ENCODE peak calls at places on chromosomes 16 and 17, in four cellular contexts. B is WTC11, Z is K562, H is SK-N-SH. G is an unnamed sample.

GRCh38 chr17:51000835-51001638 is 119.6 kb downstream of the SPAG9 start:
- DNase-seq in B (no peak), Z (peak), H (peak), G (no peak)

GRCh38 chr17:77441130-77441920 is 300.6 kb downstream of the SEC14L1 start:
- DNase-seq in B (no peak), Z (no peak), H (no peak), G (no peak)

GRCh38 chr16:9372934-9373890 is 281.8 kb downstream of the HAPSTR1 start:
- DNase-seq in B (no peak), Z (no peak), H (no peak), G (no peak)

GRCh38 chr16:48999034-48999433 is 282.6 kb downstream of the CBLN1 start:
- DNase-seq in B (no peak), Z (no peak), H (no peak), G (no peak)

GRCh38 chr16:79379083-79379482 is 221.5 kb downstream of the MAF start:
- DNase-seq in B (no peak), Z (no peak), H (no peak), G (no peak)

GRCh38 chr17:11372692-11373091 is 131.7 kb downstream of the SHISA6 start:
- DNase-seq in B (no peak), Z (no peak), H (no peak), G (no peak)

GRCh38 chr17:65473363-65473762 is 88.1 kb downstream of the AXIN2 start:
- DNase-seq in B (no peak), Z (no peak), H (no peak), G (no peak)

GRCh38 chr17:15453246-15453645 is 14.2 kb downstream of the CDRT4 start:
- DNase-seq in B (no peak), Z (no peak), H (no peak), G (no peak)

GRCh38 chr17:72387487-72387886 is 266.7 kb downstream of the SOX9 start:
- DNase-seq in B (no peak), Z (no peak), H (no peak), G (no peak)

GRCh38 chr16:61263400-61263799 is 772.8 kb downstream of the CDH8 start:
- DNase-seq in B (no peak), Z (no peak), H (no peak), G (no peak)

GRCh38 chr16:19486744-19487325 is 35.1 kb downstream of the GDE1 start:
- DNase-seq in B (no peak), Z (peak), H (no peak), G (no peak)

GRCh38 chr17:7887038-7887481 is 1.5 kb upstream of the CHD3 start:
- DNase-seq in B (no peak), Z (no peak), H (no peak), G (no peak)

GRCh38 chr17:9676084-9676483 is 30.8 kb downstream of the USP43 start:
- DNase-seq in B (no peak), Z (no peak), H (no peak), G (no peak)

GRCh38 chr17:45282683-45283644 is 21.1 kb upstream of the SPATA32 start:
- DNase-seq in B (no peak), Z (no peak), H (no peak), G (no peak)

GRCh38 chr17:33277436-33278100 is 15.5 kb downstream of the ASIC2 start:
- DNase-seq in B (no peak), Z (no peak), H (no peak), G (no peak)

GRCh38 chr17:83031321-83031945 is 48.0 kb upstream of the METRNL start:
- DNase-seq in B (no peak), Z (no peak), H (peak), G (no peak)

GRCh38 chr16:49528035-49528434 is 154.4 kb downstream of the C16orf78 start:
- DNase-seq in B (no peak), Z (peak), H (peak), G (no peak)

GRCh38 chr17:60538726-60539125 is 12.7 kb upstream of the APPBP2 start:
- DNase-seq in B (no peak), Z (no peak), H (no peak), G (no peak)

GRCh38 chr16:49452108-49452507 is 78.5 kb downstream of the C16orf78 start:
- DNase-seq in B (no peak), Z (no peak), H (no peak), G (no peak)

GRCh38 chr16:13553453-13553985 is 366.4 kb upstream of the ERCC4 start:
- DNase-seq in B (no peak), Z (no peak), H (no peak), G (no peak)

GRCh38 chr16:89484923-89485679 is 5.3 kb downstream of the ANKRD11 start:
- DNase-seq in B (no peak), Z (no peak), H (no peak), G (no peak)

GRCh38 chr17:156094-156621 is 18.8 kb downstream of the SCGB1C2 start:
- DNase-seq in B (no peak), Z (no peak), H (no peak), G (no peak)
- TF ChIP-seq TEAD4 in B (no peak), Z (no peak), H (no peak), G (no peak)

GRCh38 chr16:56610017-56610608 is 1.7 kb downstream of the MT2A start:
- DNase-seq in B (no peak), Z (no peak), H (no peak), G (no peak)
- TF ChIP-seq TEAD4 in B (no peak), Z (no peak), H (no peak), G (no peak)

DNA sequence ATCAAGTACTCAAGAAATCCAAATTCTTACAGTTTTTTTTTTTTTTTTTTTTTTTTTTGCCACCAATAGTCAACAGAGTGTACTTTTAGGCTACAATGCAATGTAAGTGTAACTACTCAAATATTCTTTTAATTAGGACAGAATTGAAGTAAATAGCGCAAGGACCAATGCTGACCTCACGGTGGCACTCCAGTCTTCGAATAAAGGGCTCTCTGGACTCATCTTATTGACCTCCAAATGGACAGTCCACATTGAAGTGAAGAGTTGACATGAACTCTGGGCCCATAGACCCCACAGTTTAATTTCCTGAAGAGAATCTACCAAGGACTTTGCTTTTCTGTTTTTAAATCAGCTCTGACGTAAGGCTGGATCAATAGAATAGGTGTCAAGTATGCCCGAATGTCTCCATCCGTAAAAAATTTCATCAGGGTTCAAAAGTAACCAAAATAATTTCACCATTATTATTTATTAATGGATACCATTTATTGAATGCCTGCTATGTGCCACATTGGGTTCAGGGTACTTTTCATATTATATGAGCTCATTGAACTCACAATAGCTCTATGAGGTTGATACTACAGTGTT is 7.3 kb upstream of the DDX52 start:
- DNase-seq in B (peak), Z (peak), H (peak), G (no peak)
- TF ChIP-seq TEAD4 in B (no peak), Z (no peak), H (no peak), G (no peak)

DNA sequence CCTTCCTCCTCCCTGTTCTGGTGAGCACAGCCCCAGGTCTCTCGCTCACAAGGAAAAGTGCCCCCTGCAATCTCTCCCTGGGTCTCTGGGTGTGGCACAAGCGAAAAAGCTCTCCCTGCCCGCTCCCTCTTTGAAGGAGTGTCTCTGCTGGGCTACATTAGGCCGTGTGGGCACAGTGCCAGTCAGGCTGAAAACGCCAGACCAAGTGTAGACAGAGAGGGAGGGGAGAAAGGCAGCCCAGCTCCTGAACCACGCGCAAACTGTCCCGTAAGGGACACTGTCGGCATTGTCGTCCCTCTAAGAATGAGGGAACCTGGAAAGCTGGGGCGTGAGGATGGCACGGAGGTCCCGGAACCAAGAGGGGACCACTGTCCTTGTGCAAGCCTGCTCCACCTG is 3.9 kb downstream of the SMIM5 start:
- DNase-seq in B (no peak), Z (no peak), H (no peak), G (no peak)
- TF ChIP-seq TEAD4 in B (no peak), Z (no peak), H (no peak), G (no peak)

GRCh38 chr17:13597723-13598347 is 3.9 kb downstream of the HS3ST3A1 start:
- DNase-seq in B (peak), Z (peak), H (peak), G (no peak)
- TF ChIP-seq TEAD4 in B (no peak), Z (no peak), H (no peak), G (no peak)

DNA sequence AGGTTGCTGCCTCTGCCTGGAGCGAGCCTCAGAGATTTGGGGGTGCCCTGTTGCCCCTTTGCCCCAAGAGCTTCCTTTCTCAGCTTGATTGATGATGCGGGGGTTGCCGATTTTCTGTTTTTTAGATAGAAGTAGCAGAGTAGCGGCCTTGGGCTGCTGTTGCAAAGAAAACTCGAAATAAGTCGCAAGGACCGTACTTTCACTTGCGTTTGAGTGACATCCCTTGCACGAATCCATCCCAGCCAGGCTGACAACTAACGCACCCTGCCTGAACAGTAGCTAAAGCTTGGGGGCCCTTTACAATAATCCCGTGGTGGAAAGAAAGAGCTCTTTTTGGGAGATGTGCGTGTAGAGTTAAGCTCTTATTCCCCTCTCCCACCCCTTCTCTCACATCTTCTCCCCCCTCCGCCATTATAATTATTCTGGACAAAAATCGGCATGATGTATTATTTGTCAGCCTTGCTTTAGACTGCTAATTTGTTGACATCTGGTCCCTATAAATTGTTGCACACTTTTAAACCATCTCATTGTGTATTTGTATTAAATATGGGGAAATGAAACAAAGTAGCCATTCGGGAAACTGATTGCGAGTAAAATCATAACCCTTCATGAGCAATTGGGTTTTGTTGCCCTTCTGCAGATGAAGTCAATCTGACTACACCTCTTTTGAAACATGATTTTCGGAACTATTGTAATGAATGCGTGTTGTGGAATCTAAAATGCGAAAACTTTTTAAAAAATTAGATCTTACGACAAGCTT is 898 bp downstream of the USP10 start:
- DNase-seq in B (no peak), Z (peak), H (peak), G (no peak)
- TF ChIP-seq TEAD4 in B (no peak), Z (no peak), H (no peak), G (no peak)

GRCh38 chr16:69405757-69406156 is 18.7 kb upstream of the CYB5B start:
- DNase-seq in B (no peak), Z (no peak), H (no peak), G (no peak)

GRCh38 chr16:69407702-69408323 is 16.6 kb upstream of the CYB5B start:
- DNase-seq in B (no peak), Z (no peak), H (no peak), G (no peak)

GRCh38 chr16:69405326-69405725 is 19.1 kb upstream of the CYB5B start:
- DNase-seq in B (no peak), Z (no peak), H (no peak), G (no peak)

GRCh38 chr16:69408451-69408850 is 16.0 kb upstream of the CYB5B start:
- DNase-seq in B (no peak), Z (no peak), H (no peak), G (no peak)

GRCh38 chr16:69406780-69407331 is 17.6 kb upstream of the CYB5B start:
- DNase-seq in B (no peak), Z (peak), H (no peak), G (no peak)
- TF ChIP-seq TEAD4 in B (no peak), Z (no peak), H (no peak), G (no peak)